ENCODE peak calls at places on chromosomes 3 and 15, in four cellular contexts. One of them, this sample, is unnamed.

GRCh38 chr15:88440021-88440420 is 27.2 kb downstream of the MRPL46 start:
- DNase-seq in WTC11: no peak
- DNase-seq in gastrocnemius medialis: no peak
- DNase-seq in left lung: no peak
- DNase-seq in this sample: no peak

GRCh38 chr15:45084163-45084562 is 29.8 kb downstream of the DUOX2 start:
- DNase-seq in WTC11: no peak
- DNase-seq in gastrocnemius medialis: no peak
- DNase-seq in left lung: no peak
- DNase-seq in this sample: no peak

GRCh38 chr3:66480666-66481065 is 20.2 kb downstream of the LRIG1 start:
- DNase-seq in WTC11: no peak
- DNase-seq in gastrocnemius medialis: no peak
- DNase-seq in left lung: no peak
- DNase-seq in this sample: no peak

GRCh38 chr3:147415337-147415736 is 6.2 kb downstream of the ZIC1 start:
- DNase-seq in WTC11: peak; percentile 20
- DNase-seq in gastrocnemius medialis: no peak
- DNase-seq in left lung: no peak
- DNase-seq in this sample: no peak

GRCh38 chr3:196867155-196867506 is 589 bp upstream of the SENP5 start:
- DNase-seq in WTC11: no peak
- DNase-seq in gastrocnemius medialis: no peak
- DNase-seq in left lung: no peak
- DNase-seq in this sample: no peak

GRCh38 chr15:43511012-43511885 is 6.2 kb upstream of the MAP1A start:
- DNase-seq in WTC11: peak; percentile 43
- DNase-seq in gastrocnemius medialis: no peak
- DNase-seq in left lung: no peak
- DNase-seq in this sample: no peak

GRCh38 chr3:50123394-50124361 is 31.4 kb upstream of the SEMA3F start:
- DNase-seq in WTC11: no peak
- DNase-seq in gastrocnemius medialis: no peak
- DNase-seq in left lung: peak; percentile 32
- DNase-seq in this sample: no peak

GRCh38 chr3:148297013-148297412 is 400.7 kb upstream of the AGTR1 start:
- DNase-seq in WTC11: no peak
- DNase-seq in gastrocnemius medialis: no peak
- DNase-seq in left lung: no peak
- DNase-seq in this sample: no peak

GRCh38 chr15:81398456-81398855 is 24.4 kb upstream of the TMC3 start:
- DNase-seq in WTC11: no peak
- DNase-seq in gastrocnemius medialis: no peak
- DNase-seq in left lung: no peak
- DNase-seq in this sample: no peak

GRCh38 chr15:81398910-81399551 is 25.0 kb upstream of the TMC3 start:
- DNase-seq in WTC11: no peak
- DNase-seq in gastrocnemius medialis: no peak
- DNase-seq in left lung: no peak
- DNase-seq in this sample: no peak

GRCh38 chr15:81400640-81401236 is 26.7 kb upstream of the TMC3 start:
- DNase-seq in WTC11: no peak
- DNase-seq in gastrocnemius medialis: no peak
- DNase-seq in left lung: no peak
- DNase-seq in this sample: no peak
- TF ChIP-seq CTCF in WTC11: peak; percentile 38
- TF ChIP-seq CTCF in gastrocnemius medialis: peak; percentile 44
- TF ChIP-seq CTCF in left lung: peak; percentile 65
- TF ChIP-seq CTCF in this sample: peak; percentile 76

DNA sequence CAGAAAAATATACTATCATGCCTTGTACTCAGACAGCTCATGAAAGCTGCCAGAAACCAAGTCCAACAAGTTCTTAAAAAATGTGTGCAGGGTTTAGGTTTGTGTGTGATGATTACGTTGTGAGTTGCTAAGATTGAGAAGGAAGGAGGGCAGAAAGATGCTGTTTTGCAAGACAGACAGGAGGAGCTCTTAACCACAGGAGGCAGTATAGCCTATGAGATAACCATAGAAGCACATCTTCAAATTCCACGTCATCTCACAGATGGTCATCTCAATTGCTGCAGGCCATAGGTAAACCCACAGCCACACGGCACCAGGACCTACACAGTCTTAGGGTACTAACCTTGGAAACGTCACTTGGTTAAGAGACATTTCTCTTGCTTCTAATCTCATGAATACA is 192.0 kb downstream of the STT3B start:
- DNase-seq in WTC11: no peak
- DNase-seq in gastrocnemius medialis: no peak
- DNase-seq in left lung: no peak
- DNase-seq in this sample: no peak
- TF ChIP-seq CTCF in WTC11: no peak
- TF ChIP-seq CTCF in gastrocnemius medialis: no peak
- TF ChIP-seq CTCF in left lung: no peak
- TF ChIP-seq CTCF in this sample: peak; percentile 19

GRCh38 chr3:125684199-125684598 is 88.9 kb upstream of the OSBPL11 start:
- DNase-seq in WTC11: peak; percentile 77
- DNase-seq in gastrocnemius medialis: no peak
- DNase-seq in left lung: no peak
- DNase-seq in this sample: no peak
- TF ChIP-seq CTCF in WTC11: peak; percentile 28
- TF ChIP-seq CTCF in gastrocnemius medialis: no peak
- TF ChIP-seq CTCF in left lung: no peak
- TF ChIP-seq CTCF in this sample: peak; percentile 59

GRCh38 chr15:47196057-47196456 is 521.2 kb upstream of the SEMA6D start:
- DNase-seq in WTC11: peak; percentile 83
- DNase-seq in gastrocnemius medialis: peak; percentile 65
- DNase-seq in left lung: peak; percentile 75
- DNase-seq in this sample: peak; percentile 68

GRCh38 chr15:47188766-47189507 is 528.4 kb upstream of the SEMA6D start:
- DNase-seq in WTC11: peak; percentile 19
- DNase-seq in gastrocnemius medialis: no peak
- DNase-seq in left lung: no peak
- DNase-seq in this sample: no peak

DNA sequence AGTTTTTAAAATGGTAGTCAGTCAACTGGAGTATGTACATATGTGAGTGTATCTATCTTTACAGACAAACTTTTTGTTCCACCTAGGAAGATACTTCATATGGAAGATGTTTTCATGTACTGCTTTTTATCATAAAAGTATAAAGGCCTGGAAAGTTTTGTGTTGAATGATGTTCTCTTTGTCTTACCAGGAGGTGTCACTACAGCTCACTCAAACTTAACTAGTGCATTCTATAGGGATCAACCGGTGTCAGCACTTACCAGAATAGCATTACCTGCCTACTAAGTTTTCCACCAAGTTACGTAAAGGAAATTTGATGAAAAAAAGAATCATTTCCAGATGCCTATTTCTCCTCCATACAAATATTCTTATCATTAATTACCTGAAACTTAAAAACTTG is 522.6 kb upstream of the SEMA6D start:
- DNase-seq in WTC11: no peak
- DNase-seq in gastrocnemius medialis: no peak
- DNase-seq in left lung: no peak
- DNase-seq in this sample: no peak
- TF ChIP-seq CTCF in WTC11: no peak
- TF ChIP-seq CTCF in gastrocnemius medialis: no peak
- TF ChIP-seq CTCF in left lung: no peak
- TF ChIP-seq CTCF in this sample: peak; percentile 43

GRCh38 chr3:46712191-46713047 is 5.2 kb downstream of the PRSS50 start:
- DNase-seq in WTC11: peak; percentile 5
- DNase-seq in gastrocnemius medialis: no peak
- DNase-seq in left lung: no peak
- DNase-seq in this sample: no peak
- TF ChIP-seq CTCF in WTC11: no peak
- TF ChIP-seq CTCF in gastrocnemius medialis: no peak
- TF ChIP-seq CTCF in left lung: no peak
- TF ChIP-seq CTCF in this sample: no peak

GRCh38 chr3:131526801-131527347 is 24.1 kb upstream of the MRPL3 start:
- DNase-seq in WTC11: peak; percentile 91
- DNase-seq in gastrocnemius medialis: no peak
- DNase-seq in left lung: peak; percentile 58
- DNase-seq in this sample: peak; percentile 61
- TF ChIP-seq CTCF in WTC11: no peak
- TF ChIP-seq CTCF in gastrocnemius medialis: no peak
- TF ChIP-seq CTCF in left lung: no peak
- TF ChIP-seq CTCF in this sample: peak; percentile 58

DNA sequence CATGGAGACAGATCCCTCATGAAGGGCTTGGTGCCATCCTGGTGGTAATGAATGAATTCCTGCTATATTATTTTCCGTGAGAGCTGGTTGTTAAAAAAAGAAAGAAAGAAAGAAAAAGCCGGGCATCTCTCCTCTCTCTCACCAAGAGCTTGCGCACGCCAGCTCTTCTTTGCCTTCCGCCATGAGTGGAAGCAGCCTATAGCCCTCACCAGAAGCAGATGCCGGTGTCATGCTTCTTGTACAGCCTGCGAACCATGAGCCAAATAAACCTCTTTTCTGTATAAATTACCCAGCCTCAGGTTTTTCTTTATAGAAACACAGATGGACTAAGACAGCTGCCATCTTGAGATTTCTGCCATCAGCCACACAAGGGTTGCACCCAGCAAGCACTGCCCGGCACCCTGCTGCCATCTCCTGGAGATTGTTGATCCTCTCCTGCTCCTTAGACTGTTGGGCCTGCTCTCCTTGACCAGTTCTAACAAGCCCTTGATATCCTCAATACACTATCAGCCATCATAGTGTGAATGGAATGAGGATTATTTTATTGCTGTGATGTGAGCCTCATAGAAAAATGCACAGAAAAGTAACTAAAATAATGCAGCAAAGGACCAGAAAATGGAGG is 3.5 kb upstream of the AHSG start:
- DNase-seq in WTC11: no peak
- DNase-seq in gastrocnemius medialis: no peak
- DNase-seq in left lung: no peak
- DNase-seq in this sample: no peak
- TF ChIP-seq CTCF in WTC11: no peak
- TF ChIP-seq CTCF in gastrocnemius medialis: no peak
- TF ChIP-seq CTCF in left lung: no peak
- TF ChIP-seq CTCF in this sample: no peak

GRCh38 chr3:171715155-171715554 is 95.1 kb downstream of the PLD1 start:
- DNase-seq in WTC11: no peak
- DNase-seq in gastrocnemius medialis: no peak
- DNase-seq in left lung: no peak
- DNase-seq in this sample: no peak
- TF ChIP-seq CTCF in WTC11: no peak
- TF ChIP-seq CTCF in gastrocnemius medialis: no peak
- TF ChIP-seq CTCF in left lung: no peak
- TF ChIP-seq CTCF in this sample: no peak

GRCh38 chr3:183303725-183304124 is 50.7 kb downstream of the B3GNT5 start:
- DNase-seq in WTC11: no peak
- DNase-seq in gastrocnemius medialis: no peak
- DNase-seq in left lung: no peak
- DNase-seq in this sample: no peak
- TF ChIP-seq CTCF in WTC11: no peak
- TF ChIP-seq CTCF in gastrocnemius medialis: no peak
- TF ChIP-seq CTCF in left lung: no peak
- TF ChIP-seq CTCF in this sample: no peak

DNA sequence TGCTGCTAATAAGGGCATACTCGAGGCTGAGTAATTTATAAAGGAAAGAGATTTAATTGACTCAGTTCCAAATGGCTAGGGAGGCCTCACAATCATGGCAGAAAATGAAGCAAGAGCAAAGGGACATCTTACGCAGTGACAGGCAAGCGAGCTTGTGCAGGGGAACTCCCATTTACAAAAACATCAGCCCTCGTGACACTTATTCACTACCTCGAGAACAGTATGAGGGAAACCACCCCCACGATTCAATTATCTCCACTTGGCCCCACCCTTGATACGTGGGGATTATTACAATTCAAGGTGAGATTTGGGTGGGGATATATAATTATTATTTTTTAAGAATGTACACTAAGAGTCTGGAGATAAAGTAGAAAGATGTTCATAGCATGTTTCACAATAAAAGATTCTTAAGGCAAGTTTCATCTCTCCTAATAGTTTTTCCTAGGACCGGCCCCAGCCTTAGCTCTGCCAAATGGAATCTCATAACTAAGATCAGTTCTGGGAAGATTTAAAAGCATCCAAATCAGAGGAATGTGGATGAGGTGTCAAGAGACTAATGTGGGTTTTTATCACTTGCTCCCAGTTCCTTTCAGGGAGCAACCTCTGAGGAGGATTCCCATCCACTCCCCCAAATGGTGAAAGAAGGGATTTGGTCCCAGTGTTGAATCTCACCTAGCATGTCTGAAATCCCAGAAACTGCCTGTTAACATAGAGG is 221.0 kb downstream of the ZMAT3 start:
- DNase-seq in WTC11: no peak
- DNase-seq in gastrocnemius medialis: no peak
- DNase-seq in left lung: no peak
- DNase-seq in this sample: no peak
- TF ChIP-seq CTCF in WTC11: no peak
- TF ChIP-seq CTCF in gastrocnemius medialis: no peak
- TF ChIP-seq CTCF in left lung: no peak
- TF ChIP-seq CTCF in this sample: no peak